ENCODE peak calls at places on chromosomes 3 and 15, in five cellular contexts. U is HFFc6; N is AG09309; S is activated T-cell treated with anti-CD3 and anti-CD28 coated beads, Interleukin-2, amount 50 U/mL, for 72 hours; W is fibroblast of pulmonary artery. L is an unnamed sample.
A peak's percentile ranks its signal among the peaks of the same experiment; 100 is the strongest.

GRCh38 chr15:101664303-101664913 is 12.2 kb upstream of the TM2D3 start:
- DNase-seq in W (no peak), N (no peak), S (no peak), U (no peak), L (no peak)

GRCh38 chr15:40108061-40108854 is 421 bp downstream of the BMF start:
- DNase-seq in S (peak; percentile 26), N (no peak), W (peak; percentile 60), U (peak; percentile 59), L (peak; percentile 26)

GRCh38 chr3:29693863-29694262 is 413.0 kb downstream of the RBMS3 start:
- DNase-seq in N (peak; percentile 89), S (no peak), U (peak; percentile 67), W (peak; percentile 98), L (no peak)

GRCh38 chr3:7144696-7145308 is 283.9 kb downstream of the GRM7 start:
- DNase-seq in N (no peak), S (no peak), W (peak; percentile 1), U (no peak), L (no peak)

GRCh38 chr3:189340680-189341460 is 169.1 kb downstream of the TPRG1 start:
- DNase-seq in U (no peak), W (peak; percentile 11), N (no peak), S (no peak), L (peak; percentile 40)

GRCh38 chr3:4843619-4844018 is 135.6 kb upstream of the BHLHE40 start:
- DNase-seq in U (no peak), N (no peak), W (no peak), S (no peak), L (peak; percentile 33)

GRCh38 chr3:116188231-116188785 is 257.0 kb downstream of the LSAMP start:
- DNase-seq in N (no peak), W (peak; percentile 1), S (no peak), U (no peak), L (no peak)

GRCh38 chr3:143269741-143270140 is 150.2 kb downstream of the CHST2 start:
- DNase-seq in S (no peak), W (no peak), U (no peak), N (no peak), L (no peak)

GRCh38 chr3:155064920-155065319 is 15.2 kb upstream of the MME start:
- DNase-seq in S (no peak), W (peak; percentile 23), U (no peak), N (no peak), L (no peak)

GRCh38 chr15:81292516-81293001 is 31.4 kb downstream of the STARD5 start:
- DNase-seq in U (no peak), S (peak; percentile 65), W (no peak), N (no peak), L (peak; percentile 68)

GRCh38 chr3:54999801-55000200 is 71.9 kb upstream of the LRTM1 start:
- DNase-seq in N (no peak), U (no peak), W (peak; percentile 10), S (no peak), L (no peak)

GRCh38 chr3:124882749-124883148 is 4.4 kb downstream of the ITGB5 start:
- DNase-seq in U (no peak), S (no peak), N (no peak), W (no peak), L (no peak)

GRCh38 chr15:77599357-77599756 is 33.4 kb downstream of the LINGO1 start:
- DNase-seq in N (no peak), U (no peak), S (no peak), W (no peak), L (no peak)

GRCh38 chr15:54576303-54576935 is 598.2 kb downstream of the UNC13C start:
- DNase-seq in N (no peak), U (no peak), S (no peak), W (no peak), L (no peak)

GRCh38 chr3:149277338-149277813 is 55.7 kb upstream of the CP start:
- DNase-seq in S (no peak), N (peak; percentile 31), W (peak; percentile 67), U (peak; percentile 43), L (no peak)

GRCh38 chr15:68213991-68214837 is 9.1 kb upstream of the CALML4 start:
- DNase-seq in N (no peak), W (no peak), U (no peak), S (no peak), L (no peak)

L was measured in stimulated activated naive CD8-positive, alpha-beta T cell treated with anti-CD3 and anti-CD28 coated beads, Interleukin-15, Interleukin-2, amounts not matched to agents 100 U/mL and 50 U/mL, for 24 hours.